ENCODE peak calls at places on chromosomes 6 and 20, in eight cellular contexts. T is GM12878, C is suprapubic skin, Z is endothelial cell of umbilical vein, I is HepG2, L is stomach, B is Panc1, X is vagina. N is an unnamed sample.
A peak's percentile ranks its signal among the peaks of the same experiment; 100 is the strongest.

GRCh38 chr6:25913741-25914140 is 16.8 kb downstream of the SLC17A2 start:
- DNase-seq in X (no peak), Z (no peak), L (no peak), T (no peak), B (no peak), C (no peak), I (peak; percentile 83), N (no peak)

GRCh38 chr20:37853823-37854375 is 49.0 kb upstream of the VSTM2L start:
- DNase-seq in X (no peak), L (no peak), B (no peak), I (no peak), Z (no peak), T (peak; percentile 41), C (no peak), N (no peak)

GRCh38 chr6:148971027-148971927 is 224.4 kb downstream of the UST start:
- DNase-seq in B (no peak), L (no peak), Z (no peak), C (no peak), T (no peak), X (no peak), I (no peak), N (no peak)

GRCh38 chr20:51420805-51421204 is 121.7 kb downstream of the NFATC2 start:
- DNase-seq in T (no peak), C (no peak), Z (no peak), X (no peak), B (no peak), I (no peak), L (no peak), N (no peak)

GRCh38 chr6:79453558-79454042 is 83.6 kb downstream of the LCA5 start:
- DNase-seq in X (no peak), C (no peak), T (no peak), B (no peak), Z (no peak), L (no peak), I (no peak), N (no peak)

GRCh38 chr20:50287512-50287911 is 96.9 kb downstream of the CEBPB start:
- DNase-seq in C (no peak), Z (no peak), B (no peak), L (no peak), T (no peak), X (no peak), I (no peak), N (no peak)

GRCh38 chr6:33320315-33321181 is 3.0 kb upstream of the ZBTB22 start:
- DNase-seq in C (peak; percentile 76), I (no peak), Z (peak; percentile 66), X (no peak), L (peak; percentile 59), B (no peak), T (no peak), N (no peak)

GRCh38 chr20:41078329-41078728 is 49.7 kb downstream of the TOP1 start:
- DNase-seq in Z (peak; percentile 86), C (no peak), L (no peak), T (peak; percentile 21), B (no peak), X (no peak), I (peak; percentile 77), N (no peak)

GRCh38 chr20:10404023-10404628 is 29.9 kb downstream of the MKKS start:
- DNase-seq in L (no peak), T (no peak), C (no peak), Z (no peak), X (no peak), I (no peak), B (no peak), N (no peak)

GRCh38 chr20:38658879-38659612 is 57.4 kb downstream of the ARHGAP40 start:
- DNase-seq in X (no peak), Z (peak; percentile 16), I (peak; percentile 60), C (no peak), L (no peak), T (no peak), B (no peak), N (no peak)

GRCh38 chr6:52136934-52137467 is 49.2 kb upstream of the IL17A start:
- DNase-seq in X (no peak), I (no peak), T (no peak), B (no peak), C (no peak), Z (no peak), L (no peak), N (no peak)

GRCh38 chr6:139710578-139710977 is 336.1 kb upstream of the CITED2 start:
- DNase-seq in I (no peak), Z (no peak), L (no peak), X (no peak), T (no peak), B (no peak), C (no peak), N (no peak)

GRCh38 chr20:50385733-50386640 is 124.2 kb upstream of the PTPN1 start:
- DNase-seq in X (no peak), C (no peak), I (no peak), T (no peak), B (no peak), L (no peak), Z (no peak), N (peak; percentile 61)

GRCh38 chr6:139161817-139162284 is 27.0 kb downstream of the HECA start:
- DNase-seq in C (no peak), L (no peak), I (no peak), Z (no peak), X (no peak), B (no peak), T (peak; percentile 91), N (no peak)

GRCh38 chr6:159679091-159680077 is 13.7 kb downstream of the SOD2 start:
- DNase-seq in X (no peak), L (no peak), C (no peak), I (no peak), B (no peak), Z (no peak), T (no peak), N (no peak)

GRCh38 chr6:123953920-123954319 is 150.3 kb downstream of the NKAIN2 start:
- DNase-seq in Z (no peak), I (no peak), B (no peak), X (no peak), L (no peak), C (no peak), T (no peak), N (no peak)

GRCh38 chr6:152575621-152576150 is 61.5 kb downstream of the SYNE1 start:
- DNase-seq in X (no peak), C (no peak), I (no peak), Z (no peak), B (no peak), T (no peak), L (peak; percentile 33), N (no peak)

GRCh38 chr20:62416651-62417637 is 9.9 kb upstream of the CABLES2 start:
- DNase-seq in L (no peak), I (no peak), C (no peak), X (no peak), Z (no peak), T (no peak), B (no peak), N (peak; percentile 64)

GRCh38 chr20:46361811-46362210 is 44.6 kb downstream of the ELMO2 start:
- DNase-seq in Z (no peak), X (no peak), I (no peak), C (peak; percentile 16), B (no peak), T (no peak), L (no peak), N (no peak)

GRCh38 chr20:58585753-58586540 is 65.1 kb upstream of the STX16 start:
- DNase-seq in L (no peak), C (no peak), B (no peak), X (no peak), Z (no peak), I (no peak), T (no peak), N (no peak)
- H3K4me1 ChIP-seq in L (no peaks in the 10 kb centered on the region), C (no peaks in the 10 kb centered on the region), B (no peaks in the 10 kb centered on the region), X (no peaks in the 10 kb centered on the region), Z (no peaks in the 10 kb centered on the region), I (peaks cover 19% of the 10 kb centered on the region), T (no peaks in the 10 kb centered on the region), N (no peaks in the 10 kb centered on the region)

DNA sequence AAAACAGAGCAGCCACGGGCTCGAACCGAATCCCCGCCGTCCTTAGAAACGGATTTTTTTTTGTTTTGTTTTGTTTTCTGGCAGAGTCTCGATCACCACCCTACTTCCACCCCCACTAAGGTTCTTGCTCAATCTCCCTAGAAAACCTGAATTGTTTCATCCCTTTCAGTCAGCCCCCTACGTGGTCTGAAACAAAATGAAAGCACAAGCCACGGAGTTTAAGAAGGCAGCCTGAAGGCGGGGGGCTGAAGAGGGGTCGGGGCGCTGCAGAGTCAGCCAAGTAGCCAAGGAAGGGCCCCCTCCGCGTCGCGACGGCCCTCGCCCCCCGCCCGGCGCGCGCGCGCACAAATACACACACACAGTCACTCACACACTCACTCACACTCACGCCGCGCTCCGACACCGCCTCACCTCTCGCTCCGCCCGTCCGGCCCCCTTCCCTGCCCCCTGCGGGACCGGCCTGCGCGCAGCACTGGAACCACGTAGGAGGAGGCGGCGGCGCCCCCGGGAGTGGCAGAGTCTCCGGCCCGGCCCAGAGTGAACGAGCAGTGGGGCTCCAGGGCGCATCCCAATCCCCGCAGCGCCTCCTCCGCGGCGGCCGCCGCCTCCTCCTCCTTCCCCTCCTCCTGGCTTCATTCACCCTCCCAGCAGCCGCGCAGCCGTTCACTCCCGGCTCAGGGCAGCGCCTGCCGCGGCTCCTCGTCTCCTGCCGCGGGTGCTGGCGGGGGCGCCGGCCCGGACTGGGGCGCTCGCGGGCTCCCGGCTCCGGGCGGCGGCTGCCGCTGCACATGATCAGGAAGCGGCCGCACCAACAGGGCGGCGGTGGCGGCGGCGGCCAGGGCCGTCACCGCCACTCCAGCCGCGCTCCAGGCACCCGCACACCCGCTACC is 1.4 kb downstream of the ATXN1 start:
- DNase-seq in T (no peak), B (no peak), C (peak; percentile 96), L (peak; percentile 91), X (no peak), I (peak; percentile 71), Z (peak; percentile 88), N (peak; percentile 91)
- TF ChIP-seq POLR2AphosphoS5 in T (peak; percentile 71), B (peak; percentile 77), C (peak; percentile 86), L (peak; percentile 93), X (peak; percentile 94), I (peak; percentile 68), Z (peak; percentile 82), N (peak; percentile 92)

GRCh38 chr6:170347975-170348374 is 41.4 kb downstream of the FAM120B start:
- DNase-seq in C (no peak), T (no peak), B (no peak), I (no peak), Z (peak; percentile 25), L (no peak), X (no peak), N (no peak)
- H3K4me1 ChIP-seq in C (peaks cover 16% of the 10 kb centered on the region), T (peaks cover 20% of the 10 kb centered on the region), B (peaks cover 14% of the 10 kb centered on the region), I (peaks cover 16% of the 10 kb centered on the region), Z (peaks cover 17% of the 10 kb centered on the region), L (peaks cover 16% of the 10 kb centered on the region), X (peaks cover 9% of the 10 kb centered on the region), N (peaks cover 9% of the 10 kb centered on the region)

DNA sequence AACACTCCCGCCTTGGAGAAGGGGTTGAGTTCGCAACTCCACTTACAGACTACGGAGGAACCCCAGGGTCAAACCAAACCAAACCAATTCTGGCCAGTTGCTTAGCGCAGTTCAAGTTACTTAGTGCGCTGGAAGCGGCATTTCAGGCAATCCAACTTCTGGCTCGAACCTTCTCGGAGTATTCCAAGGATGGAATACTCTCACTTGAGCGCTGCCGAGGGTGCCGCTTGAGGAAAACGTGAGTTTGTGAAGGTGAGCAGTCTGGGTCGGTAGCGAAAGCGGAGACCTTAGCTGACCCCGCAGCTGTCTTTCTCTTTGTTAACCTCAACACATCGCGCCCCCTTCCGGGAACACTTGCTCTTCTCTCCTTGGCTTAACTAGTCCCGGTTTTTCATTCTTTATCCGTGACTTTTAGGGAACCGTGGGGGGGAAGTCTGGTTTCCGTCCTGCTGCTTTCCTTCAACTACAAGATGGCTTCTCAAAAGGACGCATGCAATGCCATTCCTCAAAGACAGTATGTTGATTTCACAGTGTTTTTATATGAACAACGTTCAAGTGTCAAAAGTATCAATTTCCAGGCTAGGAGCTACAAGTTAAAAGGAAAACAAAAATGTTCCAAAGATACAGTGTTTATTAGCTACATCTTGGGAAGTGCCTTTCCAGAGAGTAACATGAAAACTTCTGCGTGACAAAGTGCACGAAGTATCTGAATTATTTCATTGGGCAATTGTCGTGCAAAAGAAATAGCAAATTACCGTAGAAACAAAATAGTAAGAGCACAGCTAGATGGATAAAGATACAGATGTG is 742 bp upstream of the PNISR start:
- DNase-seq in L (peak; percentile 73), I (peak; percentile 91), Z (peak; percentile 83), T (no peak), X (no peak), C (peak; percentile 84), B (peak; percentile 93), N (peak; percentile 88)
- TF ChIP-seq POLR2AphosphoS5 in L (no peak), I (no peak), Z (no peak), T (no peak), X (peak; percentile 49), C (peak; percentile 74), B (no peak), N (peak; percentile 54)